ENCODE peak calls at places on chromosomes 16 and 17, in nine cellular contexts. One of them, this sample, is unnamed.
A peak's percentile ranks its signal among the peaks of the same experiment; 100 is the strongest.

GRCh38 chr16:3058173-3059030 is 7.0 kb upstream of the IL32 start:
- DNase-seq in ureter: peak; percentile 72
- DNase-seq in AG08395: no peak
- DNase-seq in activated T-cell treated with anti-CD3 and anti-CD28 coated beads, Interleukin-2, amount 50 U/mL, for 24 hours: peak; percentile 73
- DNase-seq in NCI-H187 treated with DMSO at 0.1 percent for 48 hours: no peak
- DNase-seq in DND-41: peak; percentile 55
- DNase-seq in cortex of kidney: no peak
- DNase-seq in RCC 7860: peak; percentile 15
- DNase-seq in LoVo: no peak
- DNase-seq in this sample: peak; percentile 53

GRCh38 chr17:57357392-57357784 is 101.1 kb downstream of the MSI2 start:
- DNase-seq in cortex of kidney: no peak
- DNase-seq in RCC 7860: peak; percentile 87
- DNase-seq in AG08395: no peak
- DNase-seq in NCI-H187 treated with DMSO at 0.1 percent for 48 hours: no peak
- DNase-seq in LoVo: no peak
- DNase-seq in ureter: peak; percentile 75
- DNase-seq in activated T-cell treated with anti-CD3 and anti-CD28 coated beads, Interleukin-2, amount 50 U/mL, for 24 hours: no peak
- DNase-seq in DND-41: peak; percentile 31
- DNase-seq in this sample: peak; percentile 64

GRCh38 chr16:16025214-16025968 is 76.0 kb downstream of the ABCC1 start:
- DNase-seq in RCC 7860: peak; percentile 60
- DNase-seq in NCI-H187 treated with DMSO at 0.1 percent for 48 hours: no peak
- DNase-seq in AG08395: peak; percentile 85
- DNase-seq in cortex of kidney: no peak
- DNase-seq in DND-41: no peak
- DNase-seq in ureter: peak; percentile 38
- DNase-seq in LoVo: no peak
- DNase-seq in activated T-cell treated with anti-CD3 and anti-CD28 coated beads, Interleukin-2, amount 50 U/mL, for 24 hours: peak; percentile 66
- DNase-seq in this sample: peak; percentile 50

GRCh38 chr16:53103811-53104210 is 49.0 kb downstream of the CHD9 start:
- DNase-seq in NCI-H187 treated with DMSO at 0.1 percent for 48 hours: no peak
- DNase-seq in RCC 7860: no peak
- DNase-seq in DND-41: no peak
- DNase-seq in AG08395: no peak
- DNase-seq in ureter: no peak
- DNase-seq in LoVo: no peak
- DNase-seq in cortex of kidney: no peak
- DNase-seq in activated T-cell treated with anti-CD3 and anti-CD28 coated beads, Interleukin-2, amount 50 U/mL, for 24 hours: no peak
- DNase-seq in this sample: no peak

GRCh38 chr17:82408938-82409318 is 9.2 kb upstream of the HEXD start:
- DNase-seq in NCI-H187 treated with DMSO at 0.1 percent for 48 hours: no peak
- DNase-seq in ureter: no peak
- DNase-seq in AG08395: no peak
- DNase-seq in cortex of kidney: no peak
- DNase-seq in DND-41: no peak
- DNase-seq in LoVo: no peak
- DNase-seq in activated T-cell treated with anti-CD3 and anti-CD28 coated beads, Interleukin-2, amount 50 U/mL, for 24 hours: no peak
- DNase-seq in RCC 7860: no peak
- DNase-seq in this sample: no peak

GRCh38 chr17:2048805-2049204 is 6.1 kb upstream of the HIC1 start:
- DNase-seq in cortex of kidney: no peak
- DNase-seq in AG08395: no peak
- DNase-seq in NCI-H187 treated with DMSO at 0.1 percent for 48 hours: no peak
- DNase-seq in RCC 7860: no peak
- DNase-seq in activated T-cell treated with anti-CD3 and anti-CD28 coated beads, Interleukin-2, amount 50 U/mL, for 24 hours: no peak
- DNase-seq in DND-41: no peak
- DNase-seq in LoVo: no peak
- DNase-seq in ureter: peak; percentile 42
- DNase-seq in this sample: no peak

GRCh38 chr16:11012841-11013240 is 68.5 kb downstream of the CLEC16A start:
- DNase-seq in cortex of kidney: no peak
- DNase-seq in LoVo: no peak
- DNase-seq in ureter: no peak
- DNase-seq in NCI-H187 treated with DMSO at 0.1 percent for 48 hours: no peak
- DNase-seq in activated T-cell treated with anti-CD3 and anti-CD28 coated beads, Interleukin-2, amount 50 U/mL, for 24 hours: no peak
- DNase-seq in AG08395: no peak
- DNase-seq in RCC 7860: no peak
- DNase-seq in DND-41: no peak
- DNase-seq in this sample: no peak

GRCh38 chr16:78809535-78809934 is 710.1 kb downstream of the WWOX start:
- DNase-seq in cortex of kidney: no peak
- DNase-seq in NCI-H187 treated with DMSO at 0.1 percent for 48 hours: no peak
- DNase-seq in activated T-cell treated with anti-CD3 and anti-CD28 coated beads, Interleukin-2, amount 50 U/mL, for 24 hours: no peak
- DNase-seq in DND-41: no peak
- DNase-seq in LoVo: no peak
- DNase-seq in AG08395: no peak
- DNase-seq in ureter: no peak
- DNase-seq in RCC 7860: no peak
- DNase-seq in this sample: no peak

GRCh38 chr16:85615014-85615851 is 2.1 kb downstream of the GSE1 start:
- DNase-seq in RCC 7860: peak; percentile 67
- DNase-seq in LoVo: peak; percentile 91
- DNase-seq in cortex of kidney: no peak
- DNase-seq in NCI-H187 treated with DMSO at 0.1 percent for 48 hours: no peak
- DNase-seq in DND-41: no peak
- DNase-seq in activated T-cell treated with anti-CD3 and anti-CD28 coated beads, Interleukin-2, amount 50 U/mL, for 24 hours: peak; percentile 76
- DNase-seq in ureter: peak; percentile 85
- DNase-seq in AG08395: no peak
- DNase-seq in this sample: no peak